ENCODE peak calls at places on chromosomes 6 and 20, in four cellular contexts. U, Q, D and X are unnamed samples.

GRCh38 chr20:32539817-32540675 is 45.1 kb downstream of the NOL4L start:
- DNase-seq in U (peak), Q (no peak), D (no peak), X (peak)

GRCh38 chr6:4466260-4466659 is 309.9 kb upstream of the CDYL start:
- DNase-seq in U (no peak), Q (no peak), D (no peak), X (no peak)

GRCh38 chr6:120569689-120570088 is 764.6 kb downstream of the TBC1D32 start:
- DNase-seq in U (no peak), Q (no peak), D (no peak), X (no peak)

GRCh38 chr6:56914791-56915658 is 39.9 kb upstream of the BEND6 start:
- DNase-seq in U (peak), Q (no peak), D (no peak), X (peak)

GRCh38 chr6:7974932-7975763 is 64.6 kb upstream of the TXNDC5 start:
- DNase-seq in U (peak), Q (no peak), D (no peak), X (peak)

GRCh38 chr6:85670573-85670972 is 27.9 kb upstream of the SYNCRIP start:
- DNase-seq in U (peak), Q (no peak), D (no peak), X (peak)

GRCh38 chr6:134739299-134740090 is 210.4 kb downstream of the ALDH8A1 start:
- DNase-seq in U (no peak), Q (no peak), D (no peak), X (no peak)

GRCh38 chr6:165245716-165246115 is 63.7 kb downstream of the C6orf118 start:
- DNase-seq in U (no peak), Q (no peak), D (no peak), X (no peak)

GRCh38 chr6:74091133-74091793 is 395.3 kb downstream of the CD109 start:
- DNase-seq in U (peak), Q (no peak), D (no peak), X (no peak)

GRCh38 chr6:45052325-45052724 is 275.8 kb upstream of the RUNX2 start:
- DNase-seq in U (no peak), Q (no peak), D (no peak), X (no peak)

GRCh38 chr6:157104803-157105202 is 218.5 kb downstream of the TMEM242 start:
- DNase-seq in U (no peak), Q (no peak), D (no peak), X (no peak)

GRCh38 chr6:116840091-116840490 is 11.2 kb upstream of the GPRC6A start:
- DNase-seq in U (peak), Q (no peak), D (no peak), X (peak)

GRCh38 chr6:45619211-45619760 is 241.6 kb upstream of the SUPT3H start:
- DNase-seq in U (no peak), Q (no peak), D (no peak), X (no peak)

GRCh38 chr6:6220718-6221117 is 99.7 kb downstream of the F13A1 start:
- DNase-seq in U (no peak), Q (no peak), D (no peak), X (no peak)

GRCh38 chr6:96657344-96657743 is 94.4 kb downstream of the FHL5 start:
- DNase-seq in U (no peak), Q (no peak), D (no peak), X (no peak)

GRCh38 chr20:59016795-59017492 is 2.3 kb upstream of the TUBB1 start:
- DNase-seq in U (no peak), Q (no peak), D (no peak), X (peak)

GRCh38 chr20:39376788-39377187 is 414.6 kb downstream of the DHX35 start:
- DNase-seq in U (no peak), Q (no peak), D (no peak), X (no peak)

GRCh38 chr20:17671565-17671964 is 10.5 kb downstream of the RRBP1 start:
- DNase-seq in U (no peak), Q (no peak), D (no peak), X (no peak)

GRCh38 chr6:4441981-4442434 is 306.6 kb upstream of the ECI2 start:
- DNase-seq in U (no peak), Q (no peak), D (no peak), X (no peak)

GRCh38 chr6:108578595-108579038 is 17.9 kb downstream of the FOXO3 start:
- DNase-seq in U (peak), Q (no peak), D (no peak), X (no peak)

GRCh38 chr20:47669157-47669425 is 116.2 kb downstream of the SULF2 start:
- DNase-seq in U (no peak), Q (no peak), D (no peak), X (no peak)

GRCh38 chr6:153002613-153003293 is at the start of gene MTRF1L:
- DNase-seq in U (peak), Q (peak), D (peak), X (peak)
- TF ChIP-seq SPI1 in U (no peak), Q (no peak), D (peak), X (no peak)

GRCh38 chr20:5809495-5809894 is 59.3 kb downstream of the SHLD1 start:
- DNase-seq in U (no peak), Q (no peak), D (no peak), X (no peak)

GRCh38 chr20:5808901-5809300 is 58.7 kb downstream of the SHLD1 start:
- DNase-seq in U (no peak), Q (no peak), D (no peak), X (no peak)

GRCh38 chr20:5811746-5812145 is 61.5 kb downstream of the SHLD1 start:
- DNase-seq in U (no peak), Q (no peak), D (no peak), X (no peak)

GRCh38 chr20:5806457-5807263 is 56.5 kb downstream of the SHLD1 start:
- DNase-seq in U (no peak), Q (no peak), D (no peak), X (no peak)

DNA sequence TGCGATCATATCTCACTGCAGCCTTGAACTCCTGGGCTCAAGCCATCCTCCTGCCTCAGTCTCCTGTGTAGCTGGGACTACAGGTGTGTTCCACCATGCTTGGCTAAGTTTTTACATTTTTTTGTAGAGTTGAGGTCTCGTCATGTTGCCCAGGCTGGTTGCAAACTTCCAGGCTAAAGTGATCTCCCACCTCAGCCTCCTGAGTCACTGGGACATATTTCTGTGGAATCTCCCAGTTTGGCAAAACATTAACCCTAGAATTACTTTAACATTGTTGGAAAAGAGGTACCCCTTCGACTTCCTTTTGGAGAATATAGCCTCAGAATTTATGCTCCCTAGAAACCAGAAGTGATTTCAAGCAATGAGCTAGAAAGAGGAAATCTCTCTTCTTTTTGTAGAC is 57.2 kb downstream of the SHLD1 start:
- DNase-seq in U (no peak), Q (no peak), D (no peak), X (no peak)
- TF ChIP-seq SPI1 in U (no peak), Q (no peak), D (no peak), X (no peak)

GRCh38 chr6:82861121-82861520 is 204.5 kb downstream of the UBE3D start:
- DNase-seq in U (no peak), Q (no peak), D (no peak), X (no peak)
- TF ChIP-seq SPI1 in U (no peak), Q (no peak), D (no peak), X (no peak)

GRCh38 chr6:151160869-151161268 is 78.9 kb upstream of the AKAP12 start:
- DNase-seq in U (no peak), Q (no peak), D (no peak), X (no peak)
- TF ChIP-seq SPI1 in U (no peak), Q (no peak), D (no peak), X (no peak)

GRCh38 chr20:19067986-19068385 is 144.5 kb upstream of the SLC24A3 start:
- DNase-seq in U (no peak), Q (no peak), D (no peak), X (no peak)
- TF ChIP-seq SPI1 in U (no peak), Q (no peak), D (no peak), X (no peak)

DNA sequence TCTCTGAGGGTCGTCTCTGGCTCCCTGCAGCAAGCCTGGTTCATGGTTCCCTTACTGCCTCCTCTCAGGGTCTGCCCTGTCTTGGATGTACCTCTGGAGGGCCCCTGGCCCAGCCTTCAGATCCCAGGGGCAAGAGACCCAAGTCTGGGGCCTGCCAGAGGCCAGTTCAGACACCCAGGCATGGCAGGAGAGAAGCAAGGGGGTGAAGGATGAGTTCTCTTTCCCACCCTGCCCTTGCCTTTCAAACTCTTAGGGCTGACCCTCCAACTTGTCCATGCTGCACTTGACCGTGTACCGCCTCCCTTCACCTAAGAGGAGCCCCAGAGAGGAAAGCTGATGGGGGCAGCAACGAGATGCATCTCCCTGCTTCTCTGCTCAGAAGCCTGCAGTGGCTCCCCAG is 4.2 kb downstream of the GDAP1L1 start:
- DNase-seq in U (no peak), Q (no peak), D (no peak), X (no peak)
- TF ChIP-seq SPI1 in U (no peak), Q (no peak), D (no peak), X (no peak)

GRCh38 chr20:37566590-37567330 is 39.1 kb upstream of the BLCAP start:
- DNase-seq in U (no peak), Q (no peak), D (no peak), X (no peak)

GRCh38 chr20:37562695-37563480 is 35.2 kb upstream of the BLCAP start:
- DNase-seq in U (no peak), Q (no peak), D (no peak), X (no peak)

GRCh38 chr20:37564016-37564387 is 36.3 kb upstream of the BLCAP start:
- DNase-seq in U (no peak), Q (no peak), D (no peak), X (no peak)

GRCh38 chr20:37565134-37565811 is 37.6 kb upstream of the BLCAP start:
- DNase-seq in U (no peak), Q (no peak), D (no peak), X (no peak)

GRCh38 chr20:37564388-37565133 is 36.9 kb upstream of the BLCAP start:
- DNase-seq in U (peak), Q (no peak), D (peak), X (peak)
- TF ChIP-seq SPI1 in U (no peak), Q (no peak), D (no peak), X (no peak)

DNA sequence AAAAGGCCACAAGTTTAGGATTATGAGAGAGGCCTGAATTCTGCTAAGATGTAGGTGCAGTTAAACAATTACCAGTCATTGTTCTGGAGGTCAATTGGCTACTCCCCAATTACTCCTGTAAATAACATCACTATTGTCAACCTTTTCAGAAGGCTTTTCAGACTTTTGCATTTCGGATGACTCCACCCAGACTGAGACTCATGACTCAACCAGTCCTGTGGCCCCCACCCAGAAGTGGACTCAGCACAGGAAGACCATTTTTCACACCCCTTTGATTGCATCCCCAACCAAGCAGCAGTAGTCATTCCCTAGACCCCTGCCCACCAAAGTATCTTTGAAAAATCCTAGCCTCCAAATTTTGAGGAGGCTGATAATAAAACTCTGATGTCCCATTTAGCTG is 139.3 kb upstream of the SLC22A16 start:
- DNase-seq in U (no peak), Q (no peak), D (no peak), X (no peak)
- TF ChIP-seq SPI1 in U (no peak), Q (no peak), D (no peak), X (no peak)